ENCODE peak calls at places on chromosomes 13 and 19, in four cellular contexts. B, P, K and G are unnamed samples.

GRCh38 chr13:110444226-110444653 is 117.3 kb downstream of the RAB20 start:
- DNase-seq in B (no peak), P (peak), K (peak), G (peak)

GRCh38 chr19:19597809-19598306 is 20.6 kb downstream of the PBX4 start:
- DNase-seq in K (no peak), B (no peak), P (no peak), G (no peak)

GRCh38 chr13:74770361-74770760 is 636.2 kb upstream of the KLF12 start:
- DNase-seq in K (peak), P (no peak), B (no peak), G (peak)

GRCh38 chr19:16463991-16464575 is 7.7 kb downstream of the EPS15L1 start:
- DNase-seq in P (no peak), B (no peak), K (no peak), G (peak)

GRCh38 chr13:21060063-21060826 is 1.1 kb downstream of the LATS2 start:
- DNase-seq in K (peak), P (peak), B (peak), G (peak)

GRCh38 chr13:113861433-113862030 is 2.3 kb downstream of the GAS6 start:
- DNase-seq in K (no peak), B (no peak), P (peak), G (no peak)

GRCh38 chr19:47353307-47353712 is 4.2 kb downstream of the DHX34 start:
- DNase-seq in K (no peak), B (no peak), P (peak), G (no peak)

GRCh38 chr13:109816112-109816978 is 30.0 kb upstream of the IRS2 start:
- DNase-seq in P (no peak), K (peak), B (no peak), G (no peak)

GRCh38 chr19:13850910-13851753 is 25.8 kb upstream of the NANOS3 start:
- DNase-seq in P (peak), B (no peak), K (peak), G (peak)

GRCh38 chr13:96141032-96141431 is 51.1 kb downstream of the HS6ST3 start:
- DNase-seq in K (peak), B (no peak), P (no peak), G (peak)

GRCh38 chr13:40589285-40590109 is 76.9 kb downstream of the FOXO1 start:
- DNase-seq in P (peak), K (peak), B (no peak), G (peak)

GRCh38 chr13:19940106-19940505 is 18.4 kb upstream of the ZMYM2 start:
- DNase-seq in P (no peak), K (no peak), B (no peak), G (no peak)

GRCh38 chr13:90867336-90867683 is 480.2 kb upstream of the MIR17HG start:
- DNase-seq in K (peak), B (peak), P (peak), G (peak)

GRCh38 chr19:19421326-19421725 is 15.9 kb downstream of the GATAD2A start:
- DNase-seq in B (no peak), P (no peak), K (no peak), G (no peak)

GRCh38 chr13:49649244-49649962 is 21.1 kb downstream of the ARL11 start:
- DNase-seq in B (no peak), K (peak), P (no peak), G (peak)

GRCh38 chr19:5178841-5179625 is 161.6 kb downstream of the PTPRS start:
- DNase-seq in P (no peak), K (no peak), B (no peak), G (no peak)

GRCh38 chr19:40205760-40206159 is 12.4 kb downstream of the TTC9B start:
- DNase-seq in K (no peak), P (no peak), B (no peak), G (no peak)

GRCh38 chr13:98761126-98761978 is 8.9 kb upstream of the SLC15A1 start:
- DNase-seq in P (no peak), B (no peak), K (peak), G (peak)

GRCh38 chr13:100517135-100517534 is 71.5 kb downstream of the GGACT start:
- DNase-seq in B (no peak), P (peak), K (no peak), G (no peak)

GRCh38 chr13:114152831-114153371 is 20.5 kb upstream of the RASA3 start:
- DNase-seq in P (no peak), B (no peak), K (peak), G (no peak)

GRCh38 chr19:49324801-49325491 is at the start of gene SLC6A16:
- DNase-seq in P (no peak), K (no peak), B (no peak), G (no peak)

GRCh38 chr19:18385675-18386542 is at the start of gene GDF15:
- DNase-seq in P (peak), B (peak), K (peak), G (peak)

GRCh38 chr19:50458396-50459066 is 17.8 kb upstream of the EMC10 start:
- DNase-seq in K (peak), P (no peak), B (no peak), G (no peak)

GRCh38 chr19:10227215-10227971 is 3.7 kb downstream of the S1PR2 start:
- DNase-seq in B (no peak), K (peak), P (no peak), G (no peak)
- TF ChIP-seq CTCF in B (no peak), K (no peak), P (no peak), G (peak)

DNA sequence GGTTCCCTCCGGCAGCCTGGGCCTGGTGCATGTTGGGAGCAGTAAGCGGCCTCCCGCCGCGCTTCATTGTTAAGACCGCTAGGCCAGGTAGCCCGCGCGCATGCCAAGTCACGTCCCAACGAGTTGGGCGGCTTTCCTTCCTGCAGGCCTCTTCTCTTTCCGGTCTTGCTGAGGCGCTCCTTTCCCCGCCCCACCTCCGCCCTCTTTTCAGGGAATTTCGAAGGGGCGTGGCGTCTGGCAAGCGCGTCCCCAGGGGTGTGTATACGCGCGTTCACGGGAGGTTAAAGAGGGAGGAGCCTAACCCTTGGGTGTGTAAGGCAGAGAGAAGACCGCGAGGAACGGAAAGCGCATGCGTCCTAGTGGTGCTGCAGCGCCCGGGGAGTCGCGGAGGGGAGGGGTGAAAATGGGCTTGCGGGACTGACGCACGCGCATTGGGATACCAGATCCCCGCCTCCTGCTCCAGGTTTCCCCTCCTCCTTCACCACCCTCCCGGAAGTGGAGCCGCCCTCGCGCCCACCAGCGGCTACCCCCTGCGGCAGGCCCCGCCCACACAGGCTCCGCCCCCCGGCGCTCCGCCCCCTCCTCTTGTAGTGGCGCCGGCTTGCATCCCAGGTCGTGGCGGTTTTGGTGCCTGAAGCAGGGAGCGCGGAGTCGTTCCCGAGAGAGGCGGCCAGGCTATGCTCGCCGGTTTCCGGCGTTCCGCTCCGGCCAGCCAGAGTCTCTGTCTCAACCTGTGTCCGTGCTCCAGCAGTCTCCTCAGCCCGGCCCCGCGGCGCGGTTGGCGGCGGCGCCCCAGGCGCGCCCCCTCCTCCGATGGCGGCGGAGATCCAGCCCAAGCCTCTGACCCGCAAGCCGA is at the start of gene WDFY2:
- DNase-seq in K (peak), B (peak), P (peak), G (peak)
- TF ChIP-seq CTCF in K (no peak), B (no peak), P (no peak), G (no peak)

DNA sequence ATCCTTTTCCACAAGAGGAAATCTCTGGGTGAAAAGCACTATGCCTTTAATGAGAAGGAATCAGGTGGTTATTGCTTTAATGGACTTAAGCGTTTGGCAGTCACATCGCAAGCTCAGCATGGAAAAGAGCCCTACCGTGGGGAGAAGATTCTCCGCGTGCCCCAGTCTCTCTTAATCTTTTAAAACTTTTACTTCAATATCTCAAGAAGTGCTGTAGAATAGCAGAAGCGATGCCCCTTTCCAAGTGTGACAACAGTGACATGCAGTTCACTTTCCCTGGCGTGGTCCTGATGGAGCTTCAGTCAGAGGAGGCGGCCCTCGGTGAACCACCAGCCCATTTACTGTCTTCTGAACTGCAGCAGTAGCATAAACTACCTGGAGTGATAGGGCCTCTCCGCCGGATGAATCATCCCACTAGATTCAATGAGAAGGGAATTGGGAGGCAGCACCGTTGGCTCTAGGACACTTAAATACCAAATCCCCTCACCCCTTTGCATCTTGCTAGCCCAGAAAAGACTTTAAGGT is 112.7 kb upstream of the GPR12 start:
- DNase-seq in K (no peak), B (no peak), P (no peak), G (no peak)
- TF ChIP-seq CTCF in K (no peak), B (peak), P (no peak), G (no peak)

DNA sequence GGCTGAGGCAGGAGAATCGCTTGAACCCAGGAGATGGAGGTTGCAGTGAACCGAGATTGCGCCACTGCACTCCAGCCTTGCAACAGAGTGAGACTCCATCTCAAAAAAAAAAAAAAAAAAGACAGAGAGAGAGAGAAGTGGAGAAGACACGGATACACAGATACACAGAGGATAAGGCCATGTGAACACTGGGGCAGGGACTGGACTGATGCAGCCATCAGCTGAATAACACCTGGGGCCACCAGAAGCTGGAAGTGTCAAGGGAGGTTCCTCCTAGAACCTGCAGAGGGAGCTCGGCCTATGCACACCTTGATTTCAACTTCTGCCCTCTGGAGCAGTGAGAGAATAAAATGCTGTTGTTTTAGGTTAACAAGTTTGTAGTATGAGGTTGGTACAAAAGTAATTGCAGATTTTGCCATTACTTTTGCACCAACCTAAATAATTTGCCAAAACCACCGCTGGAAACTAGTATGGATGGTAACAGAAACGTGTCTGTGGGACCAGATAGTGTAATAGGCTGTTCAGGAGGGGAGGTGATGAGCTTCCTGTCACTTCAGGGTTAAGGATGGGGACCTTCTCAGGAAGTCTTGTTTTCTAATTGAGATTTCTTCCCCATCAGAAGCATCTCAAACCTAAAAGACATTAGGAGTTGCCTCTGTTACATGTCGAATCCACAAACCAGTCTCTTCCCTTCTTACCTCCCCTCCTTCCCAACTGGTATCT is 36.4 kb upstream of the IGSF23 start:
- DNase-seq in K (peak), B (no peak), P (peak), G (peak)
- TF ChIP-seq CTCF in K (peak), B (peak), P (peak), G (peak)

DNA sequence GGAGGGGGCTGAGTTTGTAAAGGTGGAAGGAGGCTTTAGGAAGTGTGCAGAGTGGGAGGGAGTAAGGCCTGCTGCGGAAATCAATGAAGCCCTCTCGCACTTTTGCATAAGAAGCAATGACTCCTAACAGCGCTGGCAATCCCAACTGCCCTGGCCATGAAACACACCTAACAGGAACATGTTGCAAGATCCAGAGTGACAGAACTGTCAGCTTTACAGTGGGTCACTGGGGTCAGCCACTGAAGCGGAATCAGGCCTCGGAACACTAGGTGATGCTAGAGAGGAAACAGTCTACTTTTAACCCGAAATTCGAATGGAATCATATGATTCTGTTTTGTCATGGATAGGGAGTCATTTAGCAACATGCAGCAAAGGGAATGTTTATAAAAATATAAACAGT is 54.4 kb downstream of the FGF14 start:
- DNase-seq in P (no peak), B (no peak), K (no peak), G (no peak)
- TF ChIP-seq CTCF in P (no peak), B (no peak), K (no peak), G (no peak)

DNA sequence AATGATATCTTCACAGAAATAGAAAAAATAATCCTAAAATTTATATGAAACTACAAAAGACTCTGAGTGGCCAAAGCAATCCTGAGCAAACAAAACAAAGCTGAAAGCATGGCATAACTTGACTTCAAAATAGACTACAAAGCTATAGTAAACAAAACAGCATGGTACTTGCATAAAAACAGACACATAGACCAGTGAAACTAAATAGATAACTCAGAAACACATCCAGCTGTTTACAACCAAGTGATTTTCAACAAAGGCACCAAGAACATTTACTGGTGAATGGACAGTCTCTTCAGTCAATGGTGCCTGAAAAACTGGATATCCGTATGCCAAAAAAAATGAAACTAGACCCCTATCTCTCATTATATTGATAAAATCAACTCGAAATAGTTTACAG is 25.2 kb downstream of the SCGB2B2 start:
- DNase-seq in K (no peak), B (no peak), P (no peak), G (no peak)
- TF ChIP-seq CTCF in K (no peak), B (no peak), P (no peak), G (no peak)

GRCh38 chr19:23436944-23437343 is 41.7 kb upstream of the ZNF91 start:
- DNase-seq in K (peak), B (no peak), P (no peak), G (no peak)
- TF ChIP-seq CTCF in K (peak), B (no peak), P (no peak), G (peak)

GRCh38 chr13:79481685-79482052 is 714 bp downstream of the NDFIP2 start:
- DNase-seq in B (no peak), P (peak), K (peak), G (no peak)

GRCh38 chr13:79482271-79482970 is 1.5 kb downstream of the NDFIP2 start:
- DNase-seq in P (no peak), K (no peak), B (no peak), G (peak)

GRCh38 chr13:79477968-79478367 is 3.0 kb upstream of the NDFIP2 start:
- DNase-seq in P (no peak), B (no peak), K (no peak), G (no peak)

GRCh38 chr13:79483302-79483701 is 2.3 kb downstream of the NDFIP2 start:
- DNase-seq in K (peak), P (no peak), B (no peak), G (peak)

DNA sequence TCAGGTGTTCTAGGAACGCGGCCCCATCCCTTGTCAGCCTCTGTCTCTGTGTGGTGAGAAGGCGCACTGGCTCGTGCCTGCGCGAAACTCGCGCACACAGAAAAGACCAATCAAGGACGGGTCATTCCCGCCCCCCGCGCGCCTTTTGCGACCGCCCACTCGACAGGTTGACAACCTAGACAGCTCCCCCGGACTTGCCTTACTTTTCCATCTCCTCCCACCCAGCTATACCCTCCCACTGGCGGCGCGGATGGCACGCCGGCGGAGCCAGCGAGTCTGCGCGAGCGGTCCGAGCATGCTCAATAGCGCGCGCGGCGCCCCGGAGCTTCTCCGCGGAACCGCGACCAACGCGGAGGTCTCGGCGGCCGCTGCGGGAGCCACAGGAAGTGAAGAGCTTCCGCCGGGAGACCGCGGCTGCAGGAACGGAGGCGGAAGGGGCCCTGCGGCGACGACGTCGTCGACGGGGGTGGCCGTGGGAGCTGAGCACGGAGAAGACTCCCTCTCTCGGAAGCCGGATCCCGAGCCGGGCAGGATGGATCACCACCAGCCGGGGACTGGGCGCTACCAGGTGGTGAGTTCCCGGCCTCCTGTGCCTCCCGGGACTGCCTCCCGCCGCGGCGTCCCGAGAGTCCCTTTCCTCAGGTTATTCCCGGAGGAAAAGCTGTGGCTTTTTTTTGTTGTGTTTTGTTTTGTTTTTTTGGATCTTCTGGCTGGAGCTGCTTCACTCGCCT is at the start of gene NDFIP2:
- DNase-seq in K (peak), B (peak), P (peak), G (peak)
- TF ChIP-seq CTCF in K (no peak), B (no peak), P (peak), G (no peak)